ENCODE peak calls at places on chromosomes 5 and 9, in nine cellular contexts. Z is Calu3; L is activated CD4-positive, alpha-beta T cell treated with anti-CD3 and anti-CD28 coated beads for 48 hours; W is effector CD8-positive, alpha-beta T cell; K is endothelial cell; T is AG10803; F is H54; J is HEK293T; N is nephron progenitor cell. V is an unnamed sample.

GRCh38 chr5:123505633-123506032 is 6.3 kb upstream of the CSNK1G3 start:
- DNase-seq in Z (no peak), N (no peak), L (no peak), J (no peak), F (no peak), K (no peak), T (no peak), W (no peak), V (no peak)

GRCh38 chr5:172645271-172645670 is 4.2 kb downstream of the NEURL1B start:
- DNase-seq in N (no peak), W (no peak), Z (no peak), T (no peak), J (no peak), F (no peak), K (no peak), L (no peak), V (no peak)

GRCh38 chr9:134376386-134377142 is 50.3 kb downstream of the RXRA start:
- DNase-seq in W (no peak), T (no peak), N (no peak), J (no peak), F (no peak), K (no peak), L (no peak), Z (no peak), V (no peak)

GRCh38 chr5:126801992-126802294 is 25.0 kb downstream of the LMNB1 start:
- DNase-seq in Z (no peak), W (no peak), F (no peak), K (no peak), N (no peak), J (peak), L (no peak), T (peak), V (peak)

GRCh38 chr9:105993051-105993854 is 298.9 kb downstream of the TMEM38B start:
- DNase-seq in L (no peak), Z (no peak), K (no peak), F (no peak), T (no peak), W (no peak), N (no peak), J (no peak), V (no peak)

GRCh38 chr5:142915840-142916424 is 145.8 kb downstream of the ARHGAP26 start:
- DNase-seq in T (no peak), N (peak), W (no peak), Z (peak), J (peak), K (peak), L (peak), F (no peak), V (peak)

GRCh38 chr9:89676281-89676680 is 71.5 kb downstream of the GADD45G start:
- DNase-seq in Z (no peak), L (no peak), F (no peak), N (no peak), W (no peak), K (no peak), J (no peak), T (no peak), V (no peak)

GRCh38 chr5:112227911-112228631 is 191.0 kb downstream of the EPB41L4A start:
- DNase-seq in F (no peak), N (no peak), J (no peak), T (no peak), Z (no peak), W (no peak), L (no peak), K (no peak), V (no peak)

GRCh38 chr5:157343842-157344790 is 78.2 kb downstream of the CYFIP2 start:
- DNase-seq in L (peak), K (no peak), J (no peak), W (no peak), N (no peak), T (peak), F (no peak), Z (no peak), V (no peak)

GRCh38 chr5:150166193-150167162 is at the start of gene CDX1:
- DNase-seq in T (no peak), N (peak), L (no peak), J (no peak), Z (no peak), W (no peak), F (no peak), K (no peak), V (no peak)

GRCh38 chr5:136538534-136538933 is 173.2 kb upstream of the TRPC7 start:
- DNase-seq in J (no peak), T (no peak), F (no peak), Z (no peak), W (no peak), N (no peak), L (no peak), K (no peak), V (no peak)

GRCh38 chr5:115423541-115423940 is 121.0 kb downstream of the FEM1C start:
- DNase-seq in F (no peak), W (no peak), K (no peak), J (no peak), N (no peak), L (no peak), T (no peak), Z (peak), V (no peak)

GRCh38 chr5:145984072-145984471 is 47.7 kb downstream of the SH3RF2 start:
- DNase-seq in W (no peak), K (no peak), J (no peak), L (no peak), T (no peak), Z (no peak), F (no peak), N (no peak), V (no peak)

GRCh38 chr9:104144336-104144735 is 50.2 kb downstream of the SMC2 start:
- DNase-seq in J (no peak), N (no peak), Z (no peak), F (no peak), L (no peak), W (no peak), T (no peak), K (no peak), V (no peak)

GRCh38 chr5:6733411-6734242 is 20.4 kb downstream of the TENT4A start:
- DNase-seq in T (peak), W (no peak), Z (no peak), N (no peak), L (no peak), K (no peak), J (no peak), F (no peak), V (no peak)

GRCh38 chr5:134523543-134524136 is 1.8 kb upstream of the JADE2 start:
- DNase-seq in Z (no peak), T (no peak), N (no peak), K (no peak), J (no peak), F (no peak), W (no peak), L (no peak), V (no peak)

GRCh38 chr5:54215233-54215736 is 95.1 kb downstream of the ARL15 start:
- DNase-seq in N (peak), F (no peak), T (peak), W (no peak), K (no peak), Z (no peak), L (no peak), J (no peak), V (no peak)

GRCh38 chr5:141743652-141744333 is 61.8 kb upstream of the ARAP3 start:
- DNase-seq in T (no peak), N (no peak), L (no peak), W (no peak), K (no peak), Z (no peak), J (no peak), F (no peak), V (no peak)

GRCh38 chr9:33923079-33923478 is 106.1 kb downstream of the UBE2R2 start:
- DNase-seq in W (no peak), J (no peak), K (no peak), L (no peak), F (no peak), T (no peak), N (no peak), Z (no peak), V (no peak)

GRCh38 chr5:178394074-178394473 is 161.5 kb upstream of the PHYKPL start:
- DNase-seq in K (no peak), N (no peak), L (no peak), Z (no peak), T (no peak), F (no peak), W (no peak), J (no peak), V (no peak)

GRCh38 chr9:104921067-104921741 is 6.8 kb downstream of the ABCA1 start:
- DNase-seq in T (no peak), J (no peak), N (no peak), Z (no peak), L (no peak), K (no peak), W (no peak), F (no peak), V (no peak)

GRCh38 chr5:158670199-158670598 is 429.5 kb downstream of the EBF1 start:
- DNase-seq in Z (no peak), J (no peak), T (no peak), K (no peak), L (no peak), F (no peak), N (no peak), W (no peak), V (no peak)

GRCh38 chr5:137822158-137822764 is 45.4 kb upstream of the MYOT start:
- DNase-seq in W (no peak), L (no peak), N (peak), J (peak), Z (peak), F (no peak), T (peak), K (peak), V (peak)

GRCh38 chr5:172858990-172859811 is 25.1 kb downstream of the ERGIC1 start:
- DNase-seq in N (no peak), W (no peak), J (no peak), Z (peak), K (no peak), F (peak), T (peak), L (no peak), V (peak)

GRCh38 chr5:43019615-43020293 is 20.4 kb downstream of the ANXA2R start:
- DNase-seq in J (no peak), W (peak), L (peak), F (no peak), T (peak), K (peak), N (peak), Z (peak), V (peak)

GRCh38 chr5:68803881-68804319 is 289.9 kb upstream of the SLC30A5 start:
- DNase-seq in L (no peak), T (no peak), F (no peak), N (no peak), W (no peak), J (no peak), Z (no peak), K (no peak), V (no peak)

GRCh38 chr9:70924905-70925547 is 196.4 kb downstream of the TRPM3 start:
- DNase-seq in N (peak), L (peak), K (peak), W (no peak), J (peak), Z (peak), F (peak), T (peak), V (peak)

GRCh38 chr9:127763918-127764384 is 14.5 kb downstream of the SH2D3C start:
- DNase-seq in T (no peak), Z (peak), K (peak), J (no peak), F (no peak), W (no peak), N (peak), L (peak), V (no peak)